ENCODE peak calls at places on chromosome 4, in five cellular contexts. Q, N, R, K and W are unnamed samples. For H3K27me3, the result is how much of the 10 kb centered on the place peaks cover.

GRCh38 chr4:166538491-166539005 is 665.5 kb downstream of the TLL1 start:
- DNase-seq in K (no peak), R (no peak), Q (no peak), N (no peak), W (no peak)

GRCh38 chr4:38785041-38785790 is 2.4 kb upstream of the TLR10 start:
- DNase-seq in K (no peak), N (no peak), Q (no peak), R (no peak), W (no peak)

GRCh38 chr4:7074423-7074822 is 6.6 kb upstream of the GRPEL1 start:
- DNase-seq in Q (peak), N (no peak), R (no peak), K (no peak), W (no peak)

GRCh38 chr4:7763788-7764187 is 175.9 kb downstream of the AFAP1 start:
- DNase-seq in R (peak), N (no peak), K (no peak), Q (no peak), W (no peak)

GRCh38 chr4:15420642-15421041 is 7.2 kb upstream of the C1QTNF7 start:
- DNase-seq in N (no peak), Q (no peak), K (no peak), R (no peak), W (no peak)

GRCh38 chr4:88591787-88592599 is at the start of gene HERC3:
- DNase-seq in K (peak), N (peak), Q (peak), R (peak), W (peak)

GRCh38 chr4:8269535-8270417 is at the start of gene HTRA3:
- DNase-seq in R (peak), Q (peak), K (no peak), N (peak), W (no peak)

GRCh38 chr4:182975806-182976205 is 58.6 kb upstream of the DCTD start:
- DNase-seq in R (no peak), Q (no peak), N (no peak), K (peak), W (no peak)

GRCh38 chr4:53608649-53609048 is 17.4 kb upstream of the LNX1 start:
- DNase-seq in N (no peak), R (no peak), K (no peak), Q (no peak), W (no peak)

GRCh38 chr4:111400736-111401135 is 744.5 kb upstream of the FAM241A start:
- DNase-seq in R (no peak), N (peak), K (no peak), Q (no peak), W (no peak)

GRCh38 chr4:37891221-37892159 is 606 bp downstream of the TBC1D1 start:
- DNase-seq in N (peak), K (peak), R (peak), Q (no peak), W (peak)

GRCh38 chr4:76199664-76200211 is 13.9 kb downstream of the SCARB2 start:
- DNase-seq in N (no peak), R (no peak), K (peak), Q (no peak), W (no peak)

GRCh38 chr4:120049732-120050494 is 16.7 kb downstream of the MAD2L1 start:
- DNase-seq in R (peak), N (peak), Q (peak), K (peak), W (peak)

GRCh38 chr4:64539234-64539849 is 130.1 kb upstream of the TECRL start:
- DNase-seq in Q (no peak), N (peak), K (peak), R (no peak), W (no peak)

GRCh38 chr4:26256016-26256415 is 64.8 kb upstream of the RBPJ start:
- DNase-seq in K (no peak), N (no peak), R (no peak), Q (no peak), W (no peak)

GRCh38 chr4:105613326-105613725 is 60.9 kb downstream of the ARHGEF38 start:
- DNase-seq in R (no peak), N (no peak), Q (no peak), K (no peak), W (no peak)

GRCh38 chr4:38145741-38146140 is 185.5 kb downstream of the PTTG2 start:
- DNase-seq in R (no peak), N (no peak), K (no peak), Q (no peak), W (no peak)

GRCh38 chr4:110172972-110173371 is 25.4 kb downstream of the ELOVL6 start:
- DNase-seq in R (no peak), Q (no peak), K (no peak), N (no peak), W (no peak)

GRCh38 chr4:166165829-166166420 is 292.9 kb downstream of the TLL1 start:
- DNase-seq in Q (no peak), N (peak), R (no peak), K (peak), W (peak)

GRCh38 chr4:55545133-55545532 is 1.6 kb downstream of the CLOCK start:
- DNase-seq in K (no peak), Q (no peak), R (no peak), N (no peak), W (no peak)

GRCh38 chr4:6403400-6403685 is 69.1 kb downstream of the PPP2R2C start:
- DNase-seq in K (no peak), R (no peak), N (no peak), Q (no peak), W (no peak)

GRCh38 chr4:18291313-18291712 is 269.8 kb upstream of the LCORL start:
- DNase-seq in N (no peak), K (no peak), Q (no peak), R (no peak), W (no peak)

GRCh38 chr4:125735107-125735506 is 420.4 kb downstream of the FAT4 start:
- DNase-seq in N (peak), R (no peak), K (no peak), Q (peak), W (no peak)

GRCh38 chr4:15729910-15730533 is 27.2 kb downstream of the BST1 start:
- DNase-seq in Q (no peak), K (peak), N (peak), R (no peak), W (peak)

GRCh38 chr4:154344686-154345085 is 146.9 kb downstream of the DCHS2 start:
- DNase-seq in K (no peak), N (no peak), R (no peak), Q (no peak), W (no peak)

GRCh38 chr4:8840816-8841455 is 30.7 kb downstream of the HMX1 start:
- DNase-seq in Q (no peak), K (no peak), N (no peak), R (peak), W (no peak)

DNA sequence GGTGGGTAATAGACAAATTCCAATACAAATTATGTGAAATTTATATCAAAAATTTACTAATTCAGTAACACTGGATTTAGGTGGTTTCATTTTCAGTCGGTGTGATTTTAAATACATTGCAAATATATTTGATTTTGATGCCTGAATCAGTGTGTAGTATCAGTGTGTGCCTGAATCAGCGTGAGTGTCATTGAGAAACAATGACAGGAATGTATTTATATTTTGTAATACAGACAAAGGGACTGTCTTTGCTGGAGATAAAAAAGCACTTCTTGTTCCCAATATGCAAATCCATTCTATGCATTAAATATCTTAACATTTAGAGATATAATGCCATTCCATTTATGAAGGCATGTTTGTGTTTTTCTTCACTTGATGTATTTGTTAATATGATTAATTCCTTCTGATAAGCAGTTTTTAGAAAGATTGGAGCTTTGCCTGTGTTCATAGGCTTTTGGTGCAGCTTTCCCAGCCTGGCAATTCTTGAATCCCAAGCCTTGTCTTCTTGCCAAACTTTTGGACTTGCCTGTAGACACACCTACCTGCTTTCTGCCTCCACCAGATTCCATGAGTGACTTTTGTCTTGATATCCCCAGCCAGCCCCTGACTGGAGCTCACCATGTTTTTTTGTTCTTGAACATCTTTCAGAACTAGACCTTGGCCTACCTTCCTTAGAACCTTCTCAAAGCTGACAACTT is 243.8 kb downstream of the ADGRL3 start:
- DNase-seq in Q (no peak), K (no peak), R (no peak), N (no peak), W (no peak)
- H3K4me3 ChIP-seq in Q (no peak), K (no peak), R (no peak), N (no peak), W (no peak)

DNA sequence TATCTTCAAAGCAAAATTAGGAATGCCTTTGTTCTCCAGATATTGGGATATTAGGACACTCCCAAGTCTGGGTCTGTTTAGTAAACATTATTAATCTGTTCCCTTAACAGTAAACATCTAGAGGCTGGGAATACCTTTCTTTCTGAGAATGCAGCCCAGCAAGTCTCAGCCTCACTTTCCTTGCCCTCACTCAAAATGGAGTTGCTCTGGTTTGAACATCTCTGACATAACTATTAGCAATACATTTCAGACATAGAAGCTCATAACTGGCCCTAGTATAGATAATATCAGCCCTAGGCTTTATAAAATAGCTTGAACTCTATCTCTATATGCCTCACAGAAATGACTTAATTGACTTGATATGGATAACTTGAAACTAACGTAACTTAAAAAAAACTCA is 299.8 kb downstream of the SPATA18 start:
- DNase-seq in N (no peak), K (no peak), Q (no peak), R (no peak), W (no peak)
- H3K27me3 ChIP-seq in N (under half), K (under half), Q (under half), R (under half), W (under half)

DNA sequence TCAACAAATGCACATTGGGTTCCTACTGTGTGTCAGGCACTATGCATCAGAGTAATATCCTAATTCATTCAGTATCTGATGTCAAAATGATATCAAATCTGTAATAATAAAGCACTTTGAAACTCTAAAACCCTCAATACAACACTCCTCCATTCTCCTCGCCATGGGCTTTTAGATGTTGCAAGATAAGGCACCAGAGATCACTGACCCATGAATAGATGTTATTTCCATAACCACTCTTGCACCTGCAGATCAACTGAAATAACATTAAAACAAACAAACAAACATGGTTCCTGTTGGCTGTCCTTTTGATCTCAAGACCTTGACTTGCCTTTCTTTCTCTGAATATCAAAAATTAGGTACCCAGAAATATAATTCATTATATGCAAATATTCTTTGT is 100.2 kb downstream of the MAB21L2 start:
- DNase-seq in R (no peak), Q (no peak), N (no peak), K (no peak), W (no peak)
- H3K4me3 ChIP-seq in R (no peak), Q (no peak), N (no peak), K (no peak), W (no peak)

DNA sequence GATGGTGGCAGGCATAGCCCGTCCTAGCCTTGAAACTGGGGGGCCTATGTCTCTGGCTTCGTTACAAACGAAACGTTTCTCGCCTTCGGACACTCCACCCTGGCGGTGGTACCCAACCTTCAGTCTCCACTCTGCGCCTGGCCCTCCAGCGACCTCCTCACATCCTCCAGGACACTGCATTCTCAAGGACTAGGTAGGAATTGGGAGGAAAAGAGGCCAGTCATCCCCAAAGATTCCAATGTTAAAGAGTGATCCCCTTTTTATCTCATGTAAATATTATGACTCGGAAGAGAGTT is 2.1 kb upstream of the NKX6-1 start:
- DNase-seq in Q (no peak), K (no peak), N (no peak), R (no peak), W (no peak)
- H3K27me3 ChIP-seq in Q (half or more), K (under half), N (half or more), R (under half), W (under half)

GRCh38 chr4:143241892-143242291 is 57.2 kb downstream of the USP38 start:
- DNase-seq in R (no peak), N (no peak), Q (no peak), K (peak), W (no peak)

GRCh38 chr4:143240920-143241319 is 56.2 kb downstream of the USP38 start:
- DNase-seq in R (no peak), Q (no peak), K (no peak), N (no peak), W (no peak)
- H3K4me3 ChIP-seq in R (no peak), Q (no peak), K (no peak), N (no peak), W (no peak)

DNA sequence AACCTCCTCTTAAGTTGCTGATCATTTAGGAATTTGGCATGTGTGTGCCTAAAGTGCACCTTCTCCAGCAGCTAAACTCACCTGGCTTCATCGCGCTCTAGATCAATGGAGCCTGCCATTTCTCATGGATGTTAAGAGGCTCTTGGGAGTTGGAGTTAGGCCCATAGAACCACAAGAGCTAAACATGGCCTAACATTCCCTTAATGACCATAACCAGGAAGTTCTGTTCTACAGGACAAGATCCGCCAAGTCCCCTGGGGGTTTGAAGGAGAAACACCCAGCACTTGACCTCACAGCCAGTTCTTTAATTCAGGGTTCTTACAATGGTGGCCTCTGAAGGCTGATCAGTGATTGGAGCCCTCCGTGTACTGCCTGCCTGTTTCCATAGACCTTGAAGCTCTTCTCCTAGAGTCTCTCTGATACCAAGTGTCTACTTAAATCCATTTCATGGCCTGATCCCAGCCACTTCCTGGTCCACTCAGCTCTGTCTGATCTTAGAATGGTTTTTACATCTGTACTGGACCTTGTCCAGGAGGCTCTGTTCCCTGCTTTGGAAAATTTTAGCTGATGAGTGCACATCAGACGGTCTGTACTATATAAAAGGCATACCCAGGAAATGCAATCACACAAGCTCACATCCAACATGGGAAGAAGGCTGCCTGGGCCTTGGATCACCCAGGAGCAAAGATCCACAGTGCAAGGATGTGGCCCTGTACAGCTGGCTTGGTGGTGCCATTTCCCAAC is 45.1 kb downstream of the RPS3A start:
- DNase-seq in N (peak), R (no peak), Q (no peak), K (no peak), W (no peak)
- H3K27me3 ChIP-seq in N (under half), R (under half), Q (under half), K (under half), W (under half)

GRCh38 chr4:168153596-168154440 is 61.5 kb downstream of the ANXA10 start:
- DNase-seq in R (peak), K (peak), Q (peak), N (peak), W (peak)
- H3K4me3 ChIP-seq in R (peak), K (peak), Q (peak), N (peak), W (no peak)